ENCODE peak calls at places on chromosomes 13 and 19, in six cellular contexts. U, N, W, Q, B and I are unnamed samples.

GRCh38 chr13:93244141-93244917 is 17.7 kb downstream of the GPC6 start:
- DNase-seq in U (no peak), N (peak; percentile 21), W (no peak), Q (peak; percentile 40), B (no peak), I (no peak)

GRCh38 chr13:36102721-36103120 is 28.5 kb downstream of the DCLK1 start:
- DNase-seq in U (no peak), N (no peak), W (no peak), Q (no peak), B (no peak), I (no peak)

GRCh38 chr13:28494861-28495585 is at the start of gene FLT1:
- DNase-seq in U (no peak), N (peak; percentile 60), W (no peak), Q (peak; percentile 39), B (peak; percentile 14), I (peak; percentile 77)

GRCh38 chr19:54439174-54439851 is 9.7 kb upstream of the LENG8 start:
- DNase-seq in U (peak; percentile 68), N (peak; percentile 68), W (no peak), Q (peak; percentile 37), B (peak; percentile 95), I (no peak)

GRCh38 chr13:23986619-23987018 is 89.3 kb upstream of the C1QTNF9B start:
- DNase-seq in U (no peak), N (no peak), W (no peak), Q (peak; percentile 89), B (no peak), I (no peak)

GRCh38 chr13:109785141-109785891 is 1.1 kb downstream of the IRS2 start:
- DNase-seq in U (peak; percentile 33), N (peak; percentile 72), W (no peak), Q (peak; percentile 69), B (peak; percentile 55), I (peak; percentile 55)

GRCh38 chr13:93535256-93535655 is 308.6 kb downstream of the GPC6 start:
- DNase-seq in U (no peak), N (no peak), W (no peak), Q (peak; percentile 25), B (no peak), I (no peak)

GRCh38 chr13:26965976-26966375 is 205.4 kb upstream of the GPR12 start:
- DNase-seq in U (no peak), N (peak; percentile 51), W (no peak), Q (peak; percentile 30), B (peak; percentile 69), I (peak; percentile 81)

GRCh38 chr13:38819053-38819452 is 132.2 kb downstream of the FREM2 start:
- DNase-seq in U (no peak), N (peak; percentile 63), W (no peak), Q (no peak), B (no peak), I (no peak)

GRCh38 chr19:35780058-35780457 is 4.7 kb downstream of the ARHGAP33 start:
- DNase-seq in U (no peak), N (no peak), W (no peak), Q (no peak), B (no peak), I (no peak)

GRCh38 chr13:46756977-46757376 is 40.0 kb downstream of the ESD start:
- DNase-seq in U (peak; percentile 46), N (no peak), W (no peak), Q (peak; percentile 95), B (no peak), I (no peak)

GRCh38 chr19:27794444-27795042 is 1418.4 kb downstream of the UQCRFS1 start:
- DNase-seq in U (peak; percentile 6), N (peak; percentile 57), W (no peak), Q (peak; percentile 50), B (no peak), I (no peak)

GRCh38 chr13:20711301-20712044 is 8.0 kb downstream of the IL17D start:
- DNase-seq in U (no peak), N (no peak), W (no peak), Q (peak; percentile 33), B (no peak), I (no peak)

GRCh38 chr13:100399455-100399854 is 189.1 kb downstream of the GGACT start:
- DNase-seq in U (no peak), N (no peak), W (no peak), Q (no peak), B (no peak), I (no peak)

GRCh38 chr13:96816874-96817273 is 177.4 kb downstream of the OXGR1 start:
- DNase-seq in U (no peak), N (no peak), W (no peak), Q (no peak), B (no peak), I (no peak)

GRCh38 chr13:72953391-72953960 is 105.3 kb upstream of the KLF5 start:
- DNase-seq in U (no peak), N (no peak), W (no peak), Q (no peak), B (peak; percentile 82), I (no peak)

GRCh38 chr19:8456064-8456463 is 11.3 kb downstream of the HNRNPM start:
- DNase-seq in U (no peak), N (no peak), W (no peak), Q (no peak), B (no peak), I (no peak)

GRCh38 chr13:75316427-75316826 is 165.5 kb downstream of the TBC1D4 start:
- DNase-seq in U (peak; percentile 40), N (no peak), W (no peak), Q (peak; percentile 47), B (no peak), I (no peak)

GRCh38 chr13:98299954-98300350 is 122.9 kb upstream of the RNF113B start:
- DNase-seq in U (no peak), N (no peak), W (no peak), Q (peak; percentile 49), B (no peak), I (no peak)

GRCh38 chr19:38837304-38837626 is 5.7 kb upstream of the ECH1 start:
- DNase-seq in U (no peak), N (peak; percentile 16), W (no peak), Q (no peak), B (no peak), I (no peak)

GRCh38 chr19:54190942-54191670 is at the start of gene TSEN34:
- DNase-seq in U (peak; percentile 92), N (peak; percentile 97), W (no peak), Q (peak; percentile 53), B (peak; percentile 86), I (peak; percentile 88)

GRCh38 chr19:3573162-3573857 is 566 bp downstream of the HMG20B start:
- DNase-seq in U (no peak), N (peak; percentile 58), W (no peak), Q (no peak), B (no peak), I (no peak)

GRCh38 chr13:34808649-34809048 is 133.4 kb upstream of the NBEA start:
- DNase-seq in U (no peak), N (no peak), W (no peak), Q (no peak), B (no peak), I (no peak)

GRCh38 chr13:33799950-33800592 is 17.9 kb upstream of the RFC3 start:
- DNase-seq in U (peak; percentile 46), N (peak; percentile 44), W (no peak), Q (peak; percentile 64), B (no peak), I (no peak)

GRCh38 chr19:7907544-7907943 is 3.9 kb downstream of the MAP2K7 start:
- DNase-seq in U (no peak), N (no peak), W (no peak), Q (no peak), B (no peak), I (no peak)

GRCh38 chr19:16417660-16418596 is 53.8 kb downstream of the EPS15L1 start:
- DNase-seq in U (peak; percentile 70), N (peak; percentile 75), W (no peak), Q (peak; percentile 56), B (peak; percentile 51), I (peak; percentile 75)

GRCh38 chr13:67772807-67773453 is 542.8 kb upstream of the PCDH9 start:
- DNase-seq in U (no peak), N (no peak), W (no peak), Q (no peak), B (no peak), I (peak; percentile 9)

GRCh38 chr19:4715529-4716221 is 8.0 kb downstream of the DPP9 start:
- DNase-seq in U (no peak), N (no peak), W (no peak), Q (no peak), B (no peak), I (no peak)

GRCh38 chr19:56126983-56127780 is 6.1 kb upstream of the ZNF787 start:
- DNase-seq in U (no peak), N (no peak), W (no peak), Q (no peak), B (no peak), I (no peak)

GRCh38 chr13:32624441-32624840 is 38.2 kb downstream of the PDS5B start:
- DNase-seq in U (no peak), N (no peak), W (no peak), Q (peak; percentile 31), B (no peak), I (no peak)

DNA sequence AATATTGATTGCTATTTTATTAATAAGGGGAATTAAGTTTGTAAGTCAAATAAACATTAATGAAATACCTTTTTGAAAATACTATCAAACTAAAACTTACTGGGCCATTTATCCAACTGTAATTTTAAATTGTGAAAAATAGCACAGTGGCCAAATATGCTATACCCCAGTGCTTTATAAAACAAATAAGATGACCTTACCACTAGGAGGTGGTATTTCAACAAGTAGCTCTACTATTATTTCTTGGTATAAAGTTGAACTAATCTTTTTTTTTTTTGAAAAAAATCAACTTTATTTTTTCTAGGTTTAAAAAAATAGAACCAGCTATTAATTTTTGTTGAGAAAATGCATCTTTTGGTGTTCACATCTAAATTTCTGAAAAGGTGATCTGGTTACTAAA is 14.7 kb downstream of the LACC1 start:
- DNase-seq in U (peak; percentile 12), N (no peak), W (no peak), Q (no peak), B (no peak), I (no peak)
- TF ChIP-seq CTCF in U (peak; percentile 51), N (peak; percentile 24), W (no peak), Q (peak; percentile 19), B (no peak), I (peak; percentile 15)

GRCh38 chr19:5801796-5802616 is 2.9 kb upstream of the NRTN start:
- DNase-seq in U (no peak), N (peak; percentile 80), W (peak; percentile 97), Q (no peak), B (no peak), I (no peak)
- H3K4me3 ChIP-seq in U (no peak overlapping the region), N (no peak overlapping the region), W (no peak overlapping the region), Q (no peak overlapping the region), B (no peak overlapping the region), I (no peak overlapping the region)

GRCh38 chr19:32718286-32718685 is 1.3 kb upstream of the TDRD12 start:
- DNase-seq in U (no peak), N (no peak), W (no peak), Q (no peak), B (no peak), I (no peak)
- TF ChIP-seq CTCF in U (no peak), N (no peak), W (no peak), Q (no peak), B (no peak), I (no peak)

DNA sequence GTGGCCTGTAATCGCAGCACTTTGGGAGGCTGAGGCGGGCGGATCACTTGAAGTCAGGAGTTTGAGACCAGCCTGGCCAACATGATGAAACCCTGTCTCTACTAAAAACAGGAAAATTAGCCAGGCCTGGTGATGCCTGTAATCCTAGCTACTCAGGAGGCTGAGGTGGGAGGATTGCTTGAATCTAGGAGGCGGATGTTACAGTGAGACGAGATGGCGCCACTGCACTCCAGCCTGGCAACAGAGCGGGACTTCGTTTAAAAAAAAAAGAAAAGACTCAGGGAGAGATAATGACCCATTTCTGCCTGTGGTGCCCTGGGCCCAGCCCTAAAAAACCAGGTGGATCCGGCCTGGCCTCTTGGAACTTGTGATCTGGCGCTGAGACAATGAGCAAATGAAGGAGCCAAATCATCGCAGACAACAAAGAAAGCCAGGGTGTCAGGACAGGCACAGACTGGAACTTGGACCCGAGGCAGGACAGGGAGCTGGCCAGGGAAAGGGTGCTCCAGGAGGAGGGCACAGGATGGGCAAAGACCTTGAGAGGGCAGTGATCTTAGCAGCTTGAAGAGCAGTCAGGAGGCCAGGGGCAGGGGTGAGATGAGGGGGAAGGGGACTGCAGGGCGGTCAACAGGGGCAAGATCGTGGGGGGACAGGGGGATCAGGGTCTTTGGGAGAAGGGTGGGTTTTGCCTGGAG is 963 bp upstream of the JAK3 start:
- DNase-seq in U (no peak), N (no peak), W (no peak), Q (no peak), B (no peak), I (no peak)
- H3K4me3 ChIP-seq in U (no peak overlapping the region), N (no peak overlapping the region), W (no peak overlapping the region), Q (no peak overlapping the region), B (no peak overlapping the region), I (no peak overlapping the region)